ENCODE peak calls at places on chromosomes 16 and 17, in five cellular contexts. C, F, E, R and Y are unnamed samples.

GRCh38 chr17:69407759-69408158 is 6.7 kb upstream of the MAP2K6 start:
- DNase-seq in C (no peak), F (no peak), E (no peak), R (no peak), Y (no peak)

GRCh38 chr16:30458561-30459394 is 13.1 kb upstream of the SEPHS2 start:
- DNase-seq in C (no peak), F (no peak), E (peak), R (no peak), Y (no peak)

GRCh38 chr17:72719582-72720493 is 372.6 kb downstream of the SLC39A11 start:
- DNase-seq in C (no peak), F (no peak), E (no peak), R (no peak), Y (no peak)

GRCh38 chr16:2835638-2836493 is 5.8 kb downstream of the ZG16B start:
- DNase-seq in C (no peak), F (no peak), E (no peak), R (peak), Y (no peak)

GRCh38 chr17:35892091-35892637 is 12.0 kb upstream of the CCL5 start:
- DNase-seq in C (no peak), F (no peak), E (no peak), R (no peak), Y (no peak)

GRCh38 chr16:57564571-57565270 is 22.3 kb downstream of the ADGRG5 start:
- DNase-seq in C (no peak), F (no peak), E (no peak), R (no peak), Y (no peak)

GRCh38 chr17:50196036-50196435 is 5.4 kb downstream of the COL1A1 start:
- DNase-seq in C (no peak), F (no peak), E (no peak), R (no peak), Y (no peak)

GRCh38 chr16:67016681-67017450 is 12.1 kb upstream of the CBFB start:
- DNase-seq in C (no peak), F (no peak), E (no peak), R (no peak), Y (no peak)

GRCh38 chr16:72793716-72794115 is 254.2 kb downstream of the ZFHX3 start:
- DNase-seq in C (no peak), F (no peak), E (no peak), R (no peak), Y (no peak)

GRCh38 chr17:55421179-55421934 is at the start of gene MMD:
- DNase-seq in C (no peak), F (no peak), E (no peak), R (no peak), Y (peak)

GRCh38 chr17:57372156-57372555 is 115.8 kb downstream of the MSI2 start:
- DNase-seq in C (no peak), F (no peak), E (no peak), R (no peak), Y (no peak)